ENCODE peak calls at places on chromosome 5, in nine cellular contexts. V, G, D, E, P, F, R, Q and S are unnamed samples.

GRCh38 chr5:96942078-96942477 is 6.2 kb downstream of the LNPEP start:
- DNase-seq in G (no peak), E (no peak), V (no peak), P (no peak), D (no peak), R (peak), Q (no peak), F (no peak), S (no peak)

GRCh38 chr5:62206150-62206829 is 99.7 kb upstream of the KIF2A start:
- DNase-seq in F (peak), D (no peak), R (no peak), E (no peak), G (peak), V (peak), Q (no peak), P (peak), S (no peak)

GRCh38 chr5:53161876-53162275 is 52.3 kb upstream of the MOCS2 start:
- DNase-seq in E (peak), D (no peak), R (peak), G (no peak), P (no peak), V (no peak), F (peak), Q (no peak), S (peak)

GRCh38 chr5:84274585-84275468 is 109.9 kb downstream of the EDIL3 start:
- DNase-seq in V (peak), E (no peak), P (peak), F (peak), R (peak), D (peak), Q (peak), G (peak), S (peak)

GRCh38 chr5:141172381-141173204 is at the start of gene PCDHB7:
- DNase-seq in Q (peak), P (peak), D (peak), V (peak), F (peak), E (no peak), R (peak), G (peak), S (peak)

GRCh38 chr5:11459716-11460115 is 444.5 kb downstream of the CTNND2 start:
- DNase-seq in P (no peak), Q (no peak), D (no peak), R (peak), G (no peak), V (no peak), F (no peak), E (no peak), S (no peak)

GRCh38 chr5:71663166-71663565 is 55.9 kb upstream of the CARTPT start:
- DNase-seq in E (no peak), D (no peak), R (no peak), Q (no peak), F (no peak), G (no peak), P (no peak), V (no peak), S (no peak)

GRCh38 chr5:121949885-121950284 is 11.9 kb upstream of the SRFBP1 start:
- DNase-seq in P (peak), R (peak), F (peak), V (peak), G (peak), D (peak), E (peak), Q (peak), S (peak)

GRCh38 chr5:121954086-121954485 is 7.7 kb upstream of the SRFBP1 start:
- DNase-seq in F (no peak), G (no peak), E (no peak), D (no peak), V (no peak), P (no peak), Q (no peak), R (no peak), S (no peak)

GRCh38 chr5:54013556-54014157 is 296.7 kb downstream of the ARL15 start:
- DNase-seq in D (peak), E (peak), F (peak), V (peak), P (no peak), R (peak), Q (no peak), G (peak), S (peak)

GRCh38 chr5:87541033-87541432 is 128.3 kb upstream of the CCNH start:
- DNase-seq in Q (peak), D (peak), E (peak), G (peak), F (peak), V (peak), P (peak), R (peak), S (peak)

GRCh38 chr5:158287643-158288228 is 428.8 kb upstream of the CLINT1 start:
- DNase-seq in D (peak), P (no peak), E (peak), R (peak), Q (no peak), G (no peak), V (no peak), F (peak), S (peak)

GRCh38 chr5:174608631-174609097 is 115.7 kb upstream of the MSX2 start:
- DNase-seq in V (no peak), G (peak), D (no peak), Q (no peak), F (no peak), E (peak), P (peak), R (peak), S (no peak)

GRCh38 chr5:14178671-14179211 is 35.6 kb downstream of the TRIO start:
- DNase-seq in Q (no peak), R (peak), V (peak), E (peak), P (peak), D (no peak), G (no peak), F (peak), S (peak)

GRCh38 chr5:126519637-126520592 is 75.1 kb downstream of the ALDH7A1 start:
- DNase-seq in G (no peak), P (no peak), F (peak), V (no peak), E (no peak), R (no peak), D (no peak), Q (no peak), S (peak)

GRCh38 chr5:154771383-154771901 is 16.3 kb downstream of the LARP1 start:
- DNase-seq in G (no peak), E (peak), R (peak), V (peak), F (peak), P (peak), D (peak), Q (no peak), S (peak)

GRCh38 chr5:148542812-148543211 is 111.5 kb downstream of the HTR4 start:
- DNase-seq in F (peak), V (no peak), E (peak), G (no peak), R (peak), Q (no peak), D (no peak), P (no peak), S (peak)

GRCh38 chr5:75199946-75200345 is 36.7 kb downstream of the ANKRD31 start:
- DNase-seq in P (no peak), D (no peak), G (no peak), F (no peak), V (no peak), Q (no peak), R (no peak), E (no peak), S (no peak)

GRCh38 chr5:91849069-91849468 is 466.0 kb upstream of the ARRDC3 start:
- DNase-seq in G (no peak), P (peak), R (peak), V (no peak), D (no peak), F (no peak), E (no peak), Q (no peak), S (no peak)

GRCh38 chr5:33423018-33423630 is 17.6 kb upstream of the TARS1 start:
- DNase-seq in E (no peak), R (peak), V (peak), Q (no peak), D (peak), G (peak), P (no peak), F (peak), S (no peak)

GRCh38 chr5:34045996-34046395 is 3.0 kb upstream of the C1QTNF3 start:
- DNase-seq in E (peak), D (no peak), Q (no peak), R (peak), F (peak), V (no peak), P (no peak), G (no peak), S (peak)

GRCh38 chr5:134541736-134542376 is 16.4 kb downstream of the JADE2 start:
- DNase-seq in P (peak), R (no peak), D (peak), G (no peak), Q (no peak), E (no peak), V (no peak), F (peak), S (no peak)

GRCh38 chr5:173498286-173498685 is 118.2 kb downstream of the BOD1 start:
- DNase-seq in E (peak), R (peak), Q (peak), G (no peak), P (no peak), F (peak), D (no peak), V (no peak), S (no peak)

GRCh38 chr5:179866241-179867078 is 7.8 kb upstream of the MRNIP start:
- DNase-seq in D (no peak), F (no peak), P (no peak), Q (no peak), V (no peak), R (no peak), G (no peak), E (no peak), S (no peak)

GRCh38 chr5:41414598-41414997 is 95.8 kb downstream of the PLCXD3 start:
- DNase-seq in F (peak), V (no peak), P (no peak), R (peak), Q (peak), G (peak), E (peak), D (peak), S (peak)

GRCh38 chr5:3364433-3364832 is 231.2 kb upstream of the IRX1 start:
- DNase-seq in D (no peak), Q (no peak), F (no peak), V (no peak), G (no peak), P (no peak), E (no peak), R (no peak), S (no peak)

GRCh38 chr5:11048760-11049159 is 287.7 kb upstream of the DAP start:
- DNase-seq in Q (no peak), E (no peak), F (no peak), G (no peak), R (no peak), V (peak), D (no peak), P (no peak), S (no peak)

GRCh38 chr5:39219433-39219832 is at the start of gene FYB1:
- DNase-seq in P (no peak), R (no peak), V (no peak), G (no peak), Q (peak), F (peak), D (no peak), E (no peak), S (peak)

GRCh38 chr5:120684749-120685415 is 220.8 kb downstream of the PRR16 start:
- DNase-seq in G (no peak), Q (no peak), E (no peak), P (peak), V (peak), R (peak), F (peak), D (no peak), S (no peak)

GRCh38 chr5:39518516-39518915 is 93.7 kb upstream of the DAB2 start:
- DNase-seq in E (peak), G (no peak), P (no peak), Q (no peak), V (peak), R (peak), F (peak), D (peak), S (no peak)

GRCh38 chr5:1901081-1901480 is 18.4 kb upstream of the IRX4 start:
- DNase-seq in P (no peak), G (no peak), V (no peak), D (no peak), E (no peak), R (no peak), F (peak), Q (no peak), S (no peak)

GRCh38 chr5:1897816-1898450 is 15.2 kb upstream of the IRX4 start:
- DNase-seq in P (no peak), G (no peak), R (no peak), E (no peak), F (no peak), V (no peak), D (no peak), Q (no peak), S (no peak)

GRCh38 chr5:1897386-1897785 is 14.7 kb upstream of the IRX4 start:
- DNase-seq in F (no peak), G (no peak), D (no peak), P (no peak), Q (no peak), V (no peak), E (no peak), R (no peak), S (no peak)

GRCh38 chr5:1896602-1897376 is 14.1 kb upstream of the IRX4 start:
- DNase-seq in R (no peak), P (no peak), E (no peak), G (no peak), Q (no peak), F (no peak), V (no peak), D (no peak), S (no peak)

DNA sequence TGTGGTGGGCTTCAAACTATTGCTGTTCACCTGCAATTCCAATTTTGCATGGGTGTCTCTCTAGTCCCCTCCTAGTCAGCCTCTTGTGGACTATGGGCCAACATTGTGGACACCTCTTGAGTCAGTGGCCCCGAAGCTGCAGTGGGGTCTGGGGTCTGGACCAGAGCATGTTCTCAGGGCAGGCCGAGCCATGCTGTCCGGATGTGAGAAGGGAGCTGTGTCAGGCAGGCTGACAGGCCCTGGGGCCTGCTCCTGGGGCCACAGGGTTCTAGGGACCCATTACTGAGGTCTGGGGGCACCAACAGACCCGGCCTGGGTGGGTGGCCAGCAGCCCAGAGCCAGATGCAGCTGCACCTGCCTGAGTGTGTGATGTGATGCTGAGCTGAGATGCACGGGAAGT is 16.5 kb upstream of the IRX4 start:
- DNase-seq in Q (no peak), E (no peak), F (no peak), R (no peak), P (no peak), D (no peak), G (no peak), V (no peak), S (no peak)
- TF ChIP-seq EZH2 in Q (no peak), E (no peak), F (no peak), R (no peak), P (no peak), D (no peak), G (no peak), V (no peak), S (no peak)

DNA sequence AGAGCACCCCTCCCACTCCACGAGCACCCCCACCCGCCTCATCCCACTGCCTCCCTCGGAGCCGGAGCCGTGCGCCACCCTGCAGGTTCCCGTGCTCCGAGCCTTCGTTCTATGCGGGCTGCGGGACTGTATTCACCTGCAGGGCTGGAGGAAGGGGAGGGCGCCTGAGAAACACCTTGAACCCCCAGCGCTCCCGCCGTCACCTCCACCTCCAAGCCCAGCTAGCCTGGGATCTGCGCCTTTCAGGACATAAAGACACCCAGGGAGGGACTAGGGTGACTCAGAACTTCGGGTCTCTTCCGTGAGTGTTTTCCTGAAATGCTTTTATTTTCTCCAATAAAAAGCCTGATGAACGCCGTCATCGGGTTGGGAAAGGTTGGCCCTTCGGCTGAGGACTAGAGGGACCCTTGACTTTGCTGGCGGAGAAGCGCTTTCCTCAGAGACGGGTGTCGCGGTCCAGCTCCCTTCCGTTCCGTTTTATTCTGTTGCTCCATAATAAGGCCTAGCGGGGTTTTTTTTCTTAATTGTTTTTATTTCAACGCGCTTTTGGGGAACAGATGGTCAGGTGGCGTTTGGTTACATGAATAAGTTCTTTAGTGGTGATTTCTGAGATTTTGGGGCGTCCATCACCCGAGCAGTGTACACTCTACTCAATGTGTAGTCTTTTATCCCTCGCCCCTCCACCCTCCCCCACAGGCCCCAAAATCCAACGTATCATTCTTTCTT is 4.6 kb downstream of the TLX3 start:
- DNase-seq in P (peak), Q (no peak), V (no peak), R (no peak), D (no peak), G (no peak), F (no peak), E (no peak), S (no peak)
- TF ChIP-seq EZH2 in P (peak), Q (no peak), V (peak), R (peak), D (peak), G (no peak), F (no peak), E (peak), S (no peak)

GRCh38 chr5:77211013-77211690 is 672 bp downstream of the PDE8B start:
- DNase-seq in P (peak), G (no peak), Q (peak), V (no peak), R (peak), F (peak), D (no peak), E (no peak), S (no peak)
- TF ChIP-seq EZH2 in P (peak), G (no peak), Q (peak), V (no peak), R (peak), F (peak), D (peak), E (peak), S (peak)

GRCh38 chr5:136030956-136031611 is 2.3 kb downstream of the TGFBI start:
- DNase-seq in V (peak), E (no peak), D (no peak), R (no peak), Q (no peak), P (peak), G (no peak), F (no peak), S (no peak)

GRCh38 chr5:136030252-136030651 is 1.5 kb downstream of the TGFBI start:
- DNase-seq in E (no peak), G (no peak), Q (no peak), D (no peak), F (no peak), R (no peak), V (no peak), P (no peak), S (no peak)

GRCh38 chr5:136027316-136027715 is 1.5 kb upstream of the TGFBI start:
- DNase-seq in G (no peak), Q (no peak), R (no peak), D (no peak), E (no peak), V (no peak), P (no peak), F (no peak), S (no peak)

GRCh38 chr5:136028090-136028489 is 698 bp upstream of the TGFBI start:
- DNase-seq in R (no peak), V (no peak), P (no peak), Q (peak), E (no peak), D (no peak), F (no peak), G (no peak), S (no peak)

GRCh38 chr5:136028782-136029742 is at the start of gene TGFBI:
- DNase-seq in D (peak), R (peak), F (peak), G (no peak), V (peak), P (peak), E (no peak), Q (peak), S (peak)
- TF ChIP-seq EZH2 in D (peak), R (no peak), F (no peak), G (no peak), V (no peak), P (peak), E (no peak), Q (no peak), S (no peak)

GRCh38 chr5:80961376-80962281 is 1.5 kb downstream of the RASGRF2 start:
- DNase-seq in V (peak), D (no peak), R (peak), P (peak), G (no peak), F (no peak), Q (no peak), E (peak), S (no peak)
- TF ChIP-seq EZH2 in V (no peak), D (no peak), R (no peak), P (peak), G (no peak), F (peak), Q (no peak), E (no peak), S (no peak)

GRCh38 chr5:68139601-68140441 is 75.7 kb upstream of the PIK3R1 start:
- DNase-seq in Q (no peak), V (no peak), G (no peak), R (peak), F (no peak), D (no peak), P (no peak), E (peak), S (peak)
- TF ChIP-seq EZH2 in Q (no peak), V (no peak), G (no peak), R (no peak), F (no peak), D (no peak), P (no peak), E (no peak), S (no peak)

DNA sequence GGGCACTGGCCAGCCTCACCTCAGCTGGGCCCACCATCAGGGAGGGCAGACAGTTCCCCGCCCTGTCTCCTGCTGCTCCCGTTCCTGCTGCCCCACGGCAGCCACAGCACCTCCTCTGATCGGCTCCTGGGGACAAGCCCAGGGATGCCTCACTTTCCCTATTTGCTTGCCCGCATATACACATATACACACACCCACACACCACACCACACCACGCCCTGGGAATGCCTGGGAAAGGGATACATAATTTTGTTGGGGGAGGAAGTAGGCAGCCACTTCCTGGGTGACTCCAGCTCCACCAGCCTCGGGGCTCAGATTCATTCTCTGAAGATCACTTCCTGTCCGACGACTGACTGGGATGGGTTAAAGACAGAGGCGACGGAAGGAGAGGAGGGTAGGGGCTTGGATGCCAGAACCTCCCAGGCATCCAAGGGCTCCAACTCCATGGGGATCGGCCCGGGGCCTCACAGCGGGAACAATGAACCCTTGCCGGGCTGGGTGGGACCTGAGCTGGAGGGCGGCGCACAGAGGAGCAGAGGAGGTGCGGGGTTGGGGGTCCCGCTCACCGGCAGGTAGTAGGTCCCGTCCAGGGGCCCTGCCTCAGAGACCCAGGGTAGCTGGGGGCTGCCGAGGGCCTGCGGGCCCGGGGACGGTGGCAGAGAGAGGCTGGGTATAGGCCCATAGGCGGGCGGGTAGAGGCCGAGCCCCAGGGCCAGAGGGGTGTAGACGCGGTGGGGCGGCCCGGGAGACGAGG is 2.0 kb upstream of the MZB1 start:
- DNase-seq in F (peak), D (no peak), P (no peak), E (no peak), G (no peak), Q (no peak), V (no peak), R (peak), S (peak)
- TF ChIP-seq EZH2 in F (no peak), D (no peak), P (no peak), E (no peak), G (no peak), Q (no peak), V (no peak), R (no peak), S (no peak)